ENCODE peak calls at places on chromosomes 1 and 21, in ten cellular contexts. P is WTC11, M is A549, W is gastrocnemius medialis, Z is IMR-90, T is fibroblast of lung, X is psoas muscle, A is GM13977, O is kidney epithelial cell, H is kidney. L is an unnamed sample.

GRCh38 chr1:9374748-9375345 is 82.2 kb downstream of the SPSB1 start:
- DNase-seq in O (no peak), W (no peak), P (no peak), H (no peak), Z (no peak), X (no peak), T (no peak), M (no peak), A (no peak), L (no peak)

GRCh38 chr1:9481048-9481447 is 58.2 kb upstream of the SLC25A33 start:
- DNase-seq in T (no peak), O (no peak), P (no peak), Z (no peak), W (no peak), M (no peak), X (no peak), A (no peak), H (no peak), L (peak)

GRCh38 chr21:41605178-41605933 is 97.4 kb upstream of the TMPRSS2 start:
- DNase-seq in A (no peak), O (no peak), P (no peak), X (no peak), H (no peak), T (no peak), Z (no peak), W (no peak), M (no peak), L (no peak)

GRCh38 chr1:108142773-108143394 is 57.3 kb downstream of the SLC25A24 start:
- DNase-seq in A (no peak), P (no peak), H (no peak), W (no peak), O (no peak), M (no peak), X (no peak), T (peak), Z (peak), L (peak)

GRCh38 chr1:41670558-41670957 is 186.1 kb upstream of the EDN2 start:
- DNase-seq in P (no peak), O (no peak), T (peak), M (no peak), Z (peak), W (no peak), A (no peak), H (peak), X (no peak), L (peak)

GRCh38 chr21:37769656-37770055 is 146.6 kb downstream of the KCNJ6 start:
- DNase-seq in X (no peak), M (no peak), H (no peak), O (no peak), P (no peak), Z (no peak), W (no peak), A (no peak), T (no peak), L (no peak)

GRCh38 chr1:53138991-53139884 is 3.2 kb downstream of the SLC1A7 start:
- DNase-seq in P (no peak), T (no peak), H (no peak), M (no peak), A (no peak), O (no peak), Z (peak), X (no peak), W (no peak), L (no peak)

GRCh38 chr1:25766721-25767436 is 33.1 kb upstream of the SELENON start:
- DNase-seq in M (no peak), P (no peak), W (peak), A (no peak), O (no peak), Z (no peak), H (no peak), T (no peak), X (no peak), L (no peak)

GRCh38 chr1:51302746-51303145 is 27.6 kb downstream of the TTC39A start:
- DNase-seq in X (no peak), H (no peak), P (no peak), O (no peak), T (no peak), Z (no peak), A (no peak), W (no peak), M (no peak), L (no peak)

DNA sequence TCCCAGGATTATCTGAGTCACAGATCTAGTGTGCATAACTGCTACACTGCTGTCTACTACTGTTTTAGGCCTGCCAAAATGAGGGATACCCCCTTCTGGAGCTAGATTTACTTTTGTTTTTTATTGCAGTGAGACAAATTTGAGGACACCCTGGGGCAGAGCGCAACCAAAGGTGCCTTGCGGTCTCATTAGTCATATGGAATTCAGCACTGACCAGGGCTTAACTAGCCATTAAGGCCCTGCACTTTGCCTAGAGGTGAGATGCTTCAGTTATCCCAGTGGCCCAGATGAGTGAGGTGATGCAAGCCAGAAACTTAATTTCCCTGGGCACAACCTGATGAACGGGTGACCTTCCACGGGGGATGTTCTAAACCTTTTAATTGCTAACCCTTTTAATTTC is 998 bp upstream of the SPAG17 start:
- DNase-seq in P (no peak), T (no peak), Z (no peak), M (no peak), X (no peak), A (no peak), H (no peak), W (no peak), O (no peak), L (no peak)
- TF ChIP-seq CTCF in P (no peak), T (no peak), Z (no peak), M (no peak), X (no peak), A (no peak), H (no peak), W (no peak), O (no peak), L (no peak)

GRCh38 chr21:26717146-26717739 is 128.0 kb downstream of the ADAMTS1 start:
- DNase-seq in P (no peak), T (no peak), M (peak), W (no peak), Z (peak), H (no peak), A (peak), O (no peak), X (no peak), L (peak)
- TF ChIP-seq CTCF in P (peak), T (peak), M (peak), W (peak), Z (peak), H (peak), A (peak), O (peak), X (peak), L (peak)

GRCh38 chr1:209323743-209324142 is 259.8 kb upstream of the CAMK1G start:
- DNase-seq in P (no peak), W (no peak), Z (no peak), X (no peak), M (no peak), O (no peak), A (no peak), H (no peak), T (no peak), L (peak)

GRCh38 chr1:209319549-209319948 is 264.0 kb upstream of the CAMK1G start:
- DNase-seq in A (no peak), Z (peak), O (no peak), M (no peak), T (peak), W (no peak), H (no peak), P (no peak), X (no peak), L (peak)

GRCh38 chr1:209316929-209317328 is 266.6 kb upstream of the CAMK1G start:
- DNase-seq in T (no peak), P (no peak), A (no peak), O (no peak), H (no peak), Z (no peak), W (no peak), M (no peak), X (no peak), L (no peak)

GRCh38 chr1:209319057-209319432 is 264.5 kb upstream of the CAMK1G start:
- DNase-seq in O (no peak), X (no peak), T (no peak), H (no peak), P (no peak), M (no peak), A (no peak), W (no peak), Z (no peak), L (peak)

DNA sequence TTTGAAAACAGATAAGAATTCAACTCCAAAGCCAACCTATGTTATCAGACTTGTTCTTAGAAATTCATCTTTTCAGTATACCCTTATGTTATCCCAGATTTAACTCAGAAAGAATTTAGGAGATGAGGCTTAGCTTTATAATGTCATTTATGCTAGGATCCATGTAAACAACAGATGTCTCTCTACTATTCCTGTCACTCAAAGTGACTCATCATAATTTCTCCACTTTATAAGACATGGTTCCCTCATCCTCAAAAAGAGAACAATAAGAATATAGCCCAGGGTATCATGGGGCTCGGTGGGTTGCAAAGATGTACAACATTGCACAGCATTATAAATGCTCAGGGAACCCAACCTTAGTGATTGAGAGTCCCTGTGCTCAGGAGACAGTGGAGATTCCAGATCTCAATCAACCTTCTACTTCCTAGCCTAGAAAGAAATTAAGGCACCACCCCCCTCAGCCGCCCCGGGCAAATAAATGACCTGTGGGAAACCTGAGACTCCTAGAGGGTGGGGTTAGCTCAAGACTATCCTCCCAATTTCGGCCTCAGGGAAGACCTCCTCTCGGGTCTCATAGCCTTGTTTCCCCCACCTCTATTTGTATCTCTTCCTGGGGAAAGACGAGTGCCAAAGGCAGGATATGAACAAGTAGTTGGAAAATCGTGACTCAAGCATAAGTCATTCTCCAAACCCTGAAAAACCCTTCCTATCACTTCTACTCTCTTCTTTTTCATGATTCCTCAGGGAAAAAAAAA is 265.0 kb upstream of the CAMK1G start:
- DNase-seq in Z (peak), P (no peak), W (no peak), T (peak), M (no peak), A (no peak), X (no peak), H (no peak), O (no peak), L (peak)
- TF ChIP-seq CTCF in Z (no peak), P (no peak), W (no peak), T (no peak), M (no peak), A (no peak), X (no peak), H (no peak), O (no peak), L (no peak)

GRCh38 chr1:227951624-227952373 is 4.1 kb upstream of the WNT9A start:
- DNase-seq in M (no peak), P (no peak), X (no peak), H (no peak), O (no peak), T (no peak), W (no peak), A (no peak), Z (no peak), L (peak)

GRCh38 chr1:227950735-227951224 is 3.0 kb upstream of the WNT9A start:
- DNase-seq in M (no peak), A (no peak), T (no peak), P (no peak), Z (no peak), X (no peak), W (no peak), O (no peak), H (no peak), L (no peak)

GRCh38 chr1:227949341-227949921 is 1.7 kb upstream of the WNT9A start:
- DNase-seq in X (no peak), T (no peak), H (peak), A (peak), P (no peak), O (no peak), Z (no peak), W (no peak), M (no peak), L (no peak)

GRCh38 chr1:227948493-227949260 is 945 bp upstream of the WNT9A start:
- DNase-seq in T (no peak), Z (no peak), O (no peak), W (peak), H (peak), A (peak), P (no peak), M (peak), X (peak), L (no peak)

DNA sequence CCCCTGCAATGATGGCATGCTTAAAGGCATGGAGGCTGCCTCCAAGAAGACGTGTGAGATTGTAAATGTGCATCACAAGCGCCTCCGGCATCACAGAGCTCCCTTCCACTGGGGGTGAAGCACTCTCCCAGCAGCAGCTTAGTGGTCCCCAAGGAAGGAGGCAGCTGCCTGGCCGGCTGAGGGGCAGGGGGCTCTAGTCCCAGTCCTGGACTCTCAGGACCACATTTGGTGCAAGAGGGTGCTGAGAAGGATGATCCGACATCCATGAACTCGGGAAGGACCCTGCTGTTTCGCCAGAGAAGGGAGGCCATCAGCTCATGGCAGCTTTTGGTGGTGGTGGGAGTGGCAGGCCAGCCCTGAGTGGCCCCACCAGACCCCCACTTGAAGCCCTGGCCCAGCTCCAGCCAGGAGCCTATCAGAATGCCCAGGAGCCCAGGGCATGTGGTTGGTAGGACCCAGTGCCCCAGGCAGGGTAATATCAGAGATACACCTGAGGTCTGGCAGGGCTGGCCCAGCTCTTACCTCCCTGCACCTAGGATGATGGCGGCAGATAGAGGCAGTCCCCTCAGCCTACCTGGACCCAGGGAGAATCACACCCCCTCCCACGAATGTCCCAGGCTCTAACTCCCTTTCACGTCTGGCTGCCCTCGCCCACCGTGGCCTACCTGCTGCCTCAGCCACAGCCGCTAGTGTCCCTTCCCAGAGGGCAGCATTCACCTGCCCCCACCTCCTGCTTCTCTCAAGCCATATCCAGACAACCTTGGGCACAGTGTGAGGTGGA is 2.4 kb upstream of the WNT9A start:
- DNase-seq in T (no peak), P (no peak), O (no peak), H (no peak), W (no peak), M (no peak), Z (no peak), X (peak), A (no peak), L (no peak)
- TF ChIP-seq CTCF in T (no peak), P (no peak), O (no peak), H (no peak), W (no peak), M (no peak), Z (no peak), X (no peak), A (no peak), L (no peak)

GRCh38 chr1:92211166-92211565 is 6.5 kb upstream of the C1orf146 start:
- DNase-seq in T (peak), H (no peak), O (peak), P (no peak), Z (peak), A (no peak), M (no peak), W (no peak), X (no peak), L (peak)

GRCh38 chr1:92210701-92211100 is 7.0 kb upstream of the C1orf146 start:
- DNase-seq in O (no peak), X (no peak), W (no peak), H (no peak), T (peak), Z (peak), P (no peak), A (no peak), M (no peak), L (peak)
- TF ChIP-seq CTCF in O (no peak), X (no peak), W (no peak), H (no peak), T (no peak), Z (no peak), P (no peak), A (no peak), M (no peak), L (no peak)

L was measured in MCF 10A.